ENCODE peak calls at places on chromosomes 6 and 20, in six cellular contexts. E, V, G, M, J and H are unnamed samples.

GRCh38 chr6:94736231-94736630 is 841.1 kb upstream of the MANEA start:
- DNase-seq in E (no peak), V (no peak), G (no peak), M (no peak), J (no peak), H (no peak)

GRCh38 chr6:153003294-153003645 is 761 bp upstream of the MTRF1L start:
- DNase-seq in E (no peak), V (no peak), G (no peak), M (peak; percentile 22), J (no peak), H (no peak)

GRCh38 chr20:62203378-62204030 is 16.6 kb downstream of the HRH3 start:
- DNase-seq in E (no peak), V (no peak), G (no peak), M (no peak), J (no peak), H (no peak)

GRCh38 chr6:112237644-112238043 is 16.7 kb downstream of the LAMA4 start:
- DNase-seq in E (peak; percentile 99), V (peak; percentile 97), G (peak; percentile 22), M (peak; percentile 44), J (no peak), H (no peak)

GRCh38 chr20:38129893-38130609 is 35.0 kb downstream of the TGM2 start:
- DNase-seq in E (no peak), V (no peak), G (no peak), M (no peak), J (no peak), H (no peak)

GRCh38 chr20:63686492-63687321 is 9.7 kb upstream of the TNFRSF6B start:
- DNase-seq in E (peak; percentile 80), V (peak; percentile 82), G (peak; percentile 76), M (peak; percentile 86), J (no peak), H (peak; percentile 73)

GRCh38 chr6:36776167-36776566 is 63.1 kb downstream of the CPNE5 start:
- DNase-seq in E (no peak), V (no peak), G (no peak), M (no peak), J (no peak), H (no peak)

GRCh38 chr20:14644698-14645097 is 307.3 kb upstream of the FLRT3 start:
- DNase-seq in E (no peak), V (no peak), G (no peak), M (no peak), J (no peak), H (no peak)

GRCh38 chr6:106258726-106259125 is 66.8 kb downstream of the ATG5 start:
- DNase-seq in E (no peak), V (no peak), G (no peak), M (no peak), J (no peak), H (no peak)

GRCh38 chr6:26421259-26422144 is 18.8 kb upstream of the BTN3A3 start:
- DNase-seq in E (peak; percentile 88), V (peak; percentile 87), G (peak; percentile 58), M (peak; percentile 80), J (peak; percentile 28), H (peak; percentile 83)

GRCh38 chr6:87756858-87757257 is 54.8 kb upstream of the AKIRIN2 start:
- DNase-seq in E (peak; percentile 93), V (peak; percentile 82), G (peak; percentile 16), M (no peak), J (no peak), H (no peak)

GRCh38 chr6:16430661-16431089 is 192.3 kb downstream of the GMPR start:
- DNase-seq in E (peak; percentile 27), V (peak; percentile 93), G (no peak), M (no peak), J (no peak), H (no peak)

GRCh38 chr20:33472868-33473267 is 17.0 kb upstream of the CBFA2T2 start:
- DNase-seq in E (no peak), V (no peak), G (no peak), M (no peak), J (no peak), H (no peak)

GRCh38 chr6:43677759-43678158 is 9.8 kb downstream of the MRPS18A start:
- DNase-seq in E (no peak), V (no peak), G (no peak), M (no peak), J (no peak), H (no peak)

GRCh38 chr6:31952140-31952805 is 6.4 kb downstream of the CFB start:
- DNase-seq in E (peak; percentile 55), V (peak; percentile 55), G (peak; percentile 76), M (peak; percentile 66), J (no peak), H (peak; percentile 65)

GRCh38 chr6:148144917-148145521 is 197.6 kb upstream of the SASH1 start:
- DNase-seq in E (peak; percentile 76), V (peak; percentile 66), G (peak; percentile 84), M (peak; percentile 84), J (peak; percentile 58), H (peak; percentile 59)

GRCh38 chr20:63280371-63280770 is 7.8 kb downstream of the ARFGAP1 start:
- DNase-seq in E (no peak), V (no peak), G (no peak), M (no peak), J (no peak), H (no peak)

GRCh38 chr6:3746119-3746691 is 5.3 kb downstream of the PXDC1 start:
- DNase-seq in E (no peak), V (no peak), G (no peak), M (no peak), J (no peak), H (no peak)

GRCh38 chr20:58749979-58750378 is 57.4 kb downstream of the NPEPL1 start:
- DNase-seq in E (no peak), V (no peak), G (no peak), M (peak; percentile 4), J (no peak), H (no peak)

GRCh38 chr6:56850618-56851017 is 104.3 kb upstream of the BEND6 start:
- DNase-seq in E (no peak), V (no peak), G (no peak), M (no peak), J (no peak), H (no peak)

GRCh38 chr6:119493980-119494379 is 144.4 kb upstream of the MAN1A1 start:
- DNase-seq in E (no peak), V (no peak), G (no peak), M (no peak), J (no peak), H (no peak)

GRCh38 chr20:12575352-12576095 is 433.2 kb upstream of the SPTLC3 start:
- DNase-seq in E (no peak), V (peak; percentile 45), G (peak; percentile 47), M (peak; percentile 64), J (no peak), H (peak; percentile 68)

GRCh38 chr20:62925420-62926228 is 681 bp downstream of the DIDO1 start:
- DNase-seq in E (peak; percentile 25), V (no peak), G (peak; percentile 69), M (peak; percentile 52), J (peak; percentile 48), H (peak; percentile 33)

GRCh38 chr6:28742668-28743270 is 181.0 kb downstream of the TRIM27 start:
- DNase-seq in E (peak; percentile 29), V (peak; percentile 32), G (no peak), M (no peak), J (no peak), H (no peak)

GRCh38 chr20:46357030-46357514 is 48.8 kb upstream of the CDH22 start:
- DNase-seq in E (no peak), V (no peak), G (no peak), M (no peak), J (no peak), H (no peak)

GRCh38 chr20:2652724-2653510 is 485 bp downstream of the NOP56 start:
- DNase-seq in E (no peak), V (peak; percentile 23), G (peak; percentile 33), M (peak; percentile 59), J (no peak), H (no peak)

GRCh38 chr6:26576929-26577719 is 19.6 kb upstream of the ABT1 start:
- DNase-seq in E (peak; percentile 71), V (peak; percentile 68), G (no peak), M (peak; percentile 71), J (peak; percentile 49), H (peak; percentile 38)

GRCh38 chr6:125839471-125839870 is 48.7 kb downstream of the NCOA7 start:
- DNase-seq in E (no peak), V (peak; percentile 47), G (no peak), M (no peak), J (no peak), H (no peak)